ENCODE peak calls at places on chromosome 3, in four cellular contexts. K is T follicular helper cell, Y is PC-9, O is Panc1. F is an unnamed sample.

GRCh38 chr3:149009732-149010131 is 18.4 kb downstream of the GYG1 start:
- DNase-seq in K (no peak), Y (no peak), O (no peak), F (peak)

GRCh38 chr3:38823722-38824121 is 7.7 kb upstream of the SCN10A start:
- DNase-seq in K (no peak), Y (no peak), O (no peak), F (no peak)

GRCh38 chr3:134971359-134971758 is 176.3 kb downstream of the EPHB1 start:
- DNase-seq in K (no peak), Y (no peak), O (no peak), F (no peak)

GRCh38 chr3:32975891-32976290 is 24.4 kb downstream of the CCR4 start:
- DNase-seq in K (no peak), Y (no peak), O (no peak), F (no peak)

GRCh38 chr3:59367150-59367549 is 317.3 kb upstream of the CFAP20DC start:
- DNase-seq in K (no peak), Y (peak), O (no peak), F (no peak)

GRCh38 chr3:35946121-35946856 is 307.0 kb downstream of the ARPP21 start:
- DNase-seq in K (no peak), Y (no peak), O (no peak), F (no peak)

GRCh38 chr3:26114851-26115250 is 325.0 kb downstream of the OXSM start:
- DNase-seq in K (no peak), Y (no peak), O (no peak), F (no peak)

GRCh38 chr3:26091096-26091495 is 301.2 kb downstream of the OXSM start:
- DNase-seq in K (no peak), Y (no peak), O (no peak), F (no peak)

GRCh38 chr3:100260081-100260684 is 609 bp upstream of the TBC1D23 start:
- DNase-seq in K (no peak), Y (peak), O (no peak), F (no peak)

GRCh38 chr3:23698652-23699313 is 107.0 kb upstream of the UBE2E1 start:
- DNase-seq in K (no peak), Y (no peak), O (no peak), F (no peak)

GRCh38 chr3:22939349-22939748 is 263.8 kb upstream of the UBE2E2 start:
- DNase-seq in K (no peak), Y (no peak), O (no peak), F (no peak)

GRCh38 chr3:58617338-58617761 is 40.2 kb upstream of the FAM107A start:
- DNase-seq in K (no peak), Y (no peak), O (no peak), F (no peak)

GRCh38 chr3:173411288-173412064 is 13.9 kb downstream of the NLGN1 start:
- DNase-seq in K (no peak), Y (peak), O (no peak), F (no peak)

GRCh38 chr3:38334656-38335055 is 11.9 kb upstream of the XYLB start:
- DNase-seq in K (no peak), Y (no peak), O (no peak), F (no peak)

GRCh38 chr3:19029837-19030835 is 118.2 kb upstream of the KCNH8 start:
- DNase-seq in K (no peak), Y (no peak), O (no peak), F (no peak)

GRCh38 chr3:175316799-175317198 is 457.7 kb downstream of the NAALADL2 start:
- DNase-seq in K (no peak), Y (no peak), O (no peak), F (no peak)

GRCh38 chr3:123310186-123310585 is 108.4 kb downstream of the SEC22A start:
- DNase-seq in K (no peak), Y (no peak), O (no peak), F (no peak)

GRCh38 chr3:119664370-119664769 is 4.0 kb upstream of the POPDC2 start:
- DNase-seq in K (no peak), Y (no peak), O (no peak), F (no peak)

F was measured in effector CD4-positive, alpha-beta T cell.